ENCODE peak calls at places on chromosomes 16 and 17, in five cellular contexts. One of them, this sample, is unnamed.

GRCh38 chr17:27236710-27237315 is 57.1 kb upstream of the WSB1 start:
- DNase-seq in astrocyte: peak; percentile 28
- DNase-seq in mammary epithelial cell: peak; percentile 52
- DNase-seq in GM23248: peak; percentile 67
- DNase-seq in OCI-LY7: peak; percentile 72
- DNase-seq in this sample: peak; percentile 61

GRCh38 chr16:15044286-15044685 is 11.6 kb downstream of the NTAN1 start:
- DNase-seq in OCI-LY7: no peak
- DNase-seq in mammary epithelial cell: no peak
- DNase-seq in astrocyte: no peak
- DNase-seq in GM23248: no peak
- DNase-seq in this sample: no peak

GRCh38 chr17:19461139-19461538 is 50.1 kb downstream of the RNF112 start:
- DNase-seq in GM23248: no peak
- DNase-seq in astrocyte: no peak
- DNase-seq in OCI-LY7: peak; percentile 84
- DNase-seq in mammary epithelial cell: no peak
- DNase-seq in this sample: no peak

GRCh38 chr16:84720180-84720579 is 20.4 kb downstream of the USP10 start:
- DNase-seq in astrocyte: no peak
- DNase-seq in GM23248: peak; percentile 78
- DNase-seq in mammary epithelial cell: no peak
- DNase-seq in OCI-LY7: no peak
- DNase-seq in this sample: no peak

GRCh38 chr17:45775576-45776011 is 8.5 kb upstream of the CRHR1 start:
- DNase-seq in GM23248: no peak
- DNase-seq in astrocyte: no peak
- DNase-seq in mammary epithelial cell: peak; percentile 9
- DNase-seq in OCI-LY7: no peak
- DNase-seq in this sample: no peak

GRCh38 chr17:41518789-41519449 is at the start of gene KRT15:
- DNase-seq in astrocyte: no peak
- DNase-seq in mammary epithelial cell: peak; percentile 94
- DNase-seq in GM23248: peak; percentile 34
- DNase-seq in OCI-LY7: no peak
- DNase-seq in this sample: no peak

GRCh38 chr17:74723891-74724290 is 11.2 kb upstream of the CD300LF start:
- DNase-seq in GM23248: no peak
- DNase-seq in OCI-LY7: no peak
- DNase-seq in astrocyte: no peak
- DNase-seq in mammary epithelial cell: no peak
- DNase-seq in this sample: no peak

GRCh38 chr17:16419929-16420271 is 4.5 kb downstream of the TRPV2 start:
- DNase-seq in OCI-LY7: no peak
- DNase-seq in astrocyte: peak; percentile 82
- DNase-seq in GM23248: peak; percentile 83
- DNase-seq in mammary epithelial cell: peak; percentile 81
- DNase-seq in this sample: peak; percentile 63

GRCh38 chr17:13385481-13385907 is 216.2 kb downstream of the HS3ST3A1 start:
- DNase-seq in OCI-LY7: peak; percentile 4
- DNase-seq in mammary epithelial cell: peak; percentile 69
- DNase-seq in GM23248: peak; percentile 73
- DNase-seq in astrocyte: peak; percentile 45
- DNase-seq in this sample: no peak

GRCh38 chr16:62870554-62870953 is 834.3 kb upstream of the CDH8 start:
- DNase-seq in astrocyte: no peak
- DNase-seq in mammary epithelial cell: no peak
- DNase-seq in GM23248: peak; percentile 2
- DNase-seq in OCI-LY7: no peak
- DNase-seq in this sample: no peak

GRCh38 chr17:14205992-14206461 is 30.6 kb downstream of the CDRT15 start:
- DNase-seq in GM23248: no peak
- DNase-seq in mammary epithelial cell: peak; percentile 91
- DNase-seq in astrocyte: no peak
- DNase-seq in OCI-LY7: no peak
- DNase-seq in this sample: peak; percentile 94

GRCh38 chr17:43734376-43734775 is 24.2 kb downstream of the SOST start:
- DNase-seq in mammary epithelial cell: peak; percentile 69
- DNase-seq in astrocyte: peak; percentile 95
- DNase-seq in GM23248: peak; percentile 92
- DNase-seq in OCI-LY7: no peak
- DNase-seq in this sample: no peak

GRCh38 chr16:88035292-88035691 is 84.1 kb downstream of the BANP start:
- DNase-seq in astrocyte: no peak
- DNase-seq in OCI-LY7: no peak
- DNase-seq in mammary epithelial cell: no peak
- DNase-seq in GM23248: no peak
- DNase-seq in this sample: no peak

GRCh38 chr16:65446441-65446840 is 324.6 kb upstream of the CDH11 start:
- DNase-seq in mammary epithelial cell: no peak
- DNase-seq in GM23248: no peak
- DNase-seq in astrocyte: no peak
- DNase-seq in OCI-LY7: no peak
- DNase-seq in this sample: no peak

GRCh38 chr17:15999974-16000827 is 577 bp downstream of the TTC19 start:
- DNase-seq in astrocyte: peak; percentile 30
- DNase-seq in GM23248: peak; percentile 73
- DNase-seq in OCI-LY7: peak; percentile 55
- DNase-seq in mammary epithelial cell: peak; percentile 29
- DNase-seq in this sample: no peak

DNA sequence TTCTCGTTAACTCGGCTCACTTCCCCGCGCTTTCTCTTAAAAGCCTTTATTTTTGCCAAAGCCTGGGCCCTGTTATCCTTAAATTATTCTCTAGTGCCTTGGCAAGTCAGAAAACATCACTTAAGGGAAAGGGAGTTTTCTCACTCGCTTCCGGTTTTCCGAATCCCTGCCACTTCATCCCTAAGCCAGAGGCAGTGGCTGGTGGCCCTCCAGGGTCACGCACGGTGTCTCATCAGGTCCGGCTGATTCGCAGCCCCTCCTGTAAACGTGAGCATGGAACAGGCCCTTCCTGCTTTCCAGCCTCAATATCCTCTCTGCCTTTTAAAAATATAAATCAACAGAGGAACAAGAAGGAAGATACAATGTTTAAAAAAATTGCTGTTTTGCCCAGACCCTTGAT is 142.5 kb upstream of the CHMP6 start:
- DNase-seq in astrocyte: no peak
- DNase-seq in GM23248: no peak
- DNase-seq in OCI-LY7: no peak
- DNase-seq in mammary epithelial cell: no peak
- DNase-seq in this sample: no peak
- H4K20me1 ChIP-seq in astrocyte: no peaks in the 10 kb centered on the region
- H4K20me1 ChIP-seq in GM23248: no peaks in the 10 kb centered on the region
- H4K20me1 ChIP-seq in OCI-LY7: no peaks in the 10 kb centered on the region
- H4K20me1 ChIP-seq in mammary epithelial cell: no peaks in the 10 kb centered on the region
- H4K20me1 ChIP-seq in this sample: no peaks in the 10 kb centered on the region

GRCh38 chr16:85724936-85725335 is 26.0 kb downstream of the C16orf74 start:
- DNase-seq in mammary epithelial cell: no peak
- DNase-seq in OCI-LY7: no peak
- DNase-seq in GM23248: no peak
- DNase-seq in astrocyte: no peak
- DNase-seq in this sample: no peak
- H4K20me1 ChIP-seq in mammary epithelial cell: peaks cover 3% of the 10 kb centered on the region
- H4K20me1 ChIP-seq in OCI-LY7: no peaks in the 10 kb centered on the region
- H4K20me1 ChIP-seq in GM23248: no peaks in the 10 kb centered on the region
- H4K20me1 ChIP-seq in astrocyte: no peaks in the 10 kb centered on the region
- H4K20me1 ChIP-seq in this sample: peaks cover 11% of the 10 kb centered on the region

GRCh38 chr17:77466140-77466539 is 325.4 kb downstream of the SEC14L1 start:
- DNase-seq in astrocyte: no peak
- DNase-seq in GM23248: no peak
- DNase-seq in OCI-LY7: no peak
- DNase-seq in mammary epithelial cell: no peak
- DNase-seq in this sample: no peak
- H4K20me1 ChIP-seq in astrocyte: peaks cover 74% of the 10 kb centered on the region
- H4K20me1 ChIP-seq in GM23248: peaks cover 31% of the 10 kb centered on the region
- H4K20me1 ChIP-seq in OCI-LY7: no peaks in the 10 kb centered on the region
- H4K20me1 ChIP-seq in mammary epithelial cell: peaks cover 13% of the 10 kb centered on the region
- H4K20me1 ChIP-seq in this sample: peaks cover 61% of the 10 kb centered on the region

GRCh38 chr17:57279432-57279831 is 23.1 kb downstream of the MSI2 start:
- DNase-seq in astrocyte: no peak
- DNase-seq in mammary epithelial cell: no peak
- DNase-seq in OCI-LY7: no peak
- DNase-seq in GM23248: no peak
- DNase-seq in this sample: no peak
- H4K20me1 ChIP-seq in astrocyte: peaks cover 63% of the 10 kb centered on the region
- H4K20me1 ChIP-seq in mammary epithelial cell: no peaks in the 10 kb centered on the region
- H4K20me1 ChIP-seq in OCI-LY7: no peaks in the 10 kb centered on the region
- H4K20me1 ChIP-seq in GM23248: no peaks in the 10 kb centered on the region
- H4K20me1 ChIP-seq in this sample: no peaks in the 10 kb centered on the region

GRCh38 chr17:6502142-6502541 is 54.2 kb downstream of the PITPNM3 start:
- DNase-seq in mammary epithelial cell: no peak
- DNase-seq in astrocyte: no peak
- DNase-seq in GM23248: no peak
- DNase-seq in OCI-LY7: no peak
- DNase-seq in this sample: no peak

GRCh38 chr17:6501359-6501758 is 55.0 kb downstream of the PITPNM3 start:
- DNase-seq in astrocyte: no peak
- DNase-seq in GM23248: no peak
- DNase-seq in mammary epithelial cell: no peak
- DNase-seq in OCI-LY7: no peak
- DNase-seq in this sample: no peak

GRCh38 chr17:6502871-6503509 is 53.4 kb downstream of the PITPNM3 start:
- DNase-seq in mammary epithelial cell: no peak
- DNase-seq in astrocyte: no peak
- DNase-seq in OCI-LY7: no peak
- DNase-seq in GM23248: no peak
- DNase-seq in this sample: no peak

GRCh38 chr17:6505425-6506142 is 50.8 kb downstream of the PITPNM3 start:
- DNase-seq in OCI-LY7: no peak
- DNase-seq in mammary epithelial cell: no peak
- DNase-seq in astrocyte: peak; percentile 51
- DNase-seq in GM23248: peak; percentile 48
- DNase-seq in this sample: peak; percentile 42

GRCh38 chr17:6503641-6504195 is 52.6 kb downstream of the PITPNM3 start:
- DNase-seq in mammary epithelial cell: no peak
- DNase-seq in astrocyte: no peak
- DNase-seq in OCI-LY7: no peak
- DNase-seq in GM23248: no peak
- DNase-seq in this sample: no peak
- H4K20me1 ChIP-seq in mammary epithelial cell: no peaks in the 10 kb centered on the region
- H4K20me1 ChIP-seq in astrocyte: no peaks in the 10 kb centered on the region
- H4K20me1 ChIP-seq in OCI-LY7: no peaks in the 10 kb centered on the region
- H4K20me1 ChIP-seq in GM23248: no peaks in the 10 kb centered on the region
- H4K20me1 ChIP-seq in this sample: no peaks in the 10 kb centered on the region

DNA sequence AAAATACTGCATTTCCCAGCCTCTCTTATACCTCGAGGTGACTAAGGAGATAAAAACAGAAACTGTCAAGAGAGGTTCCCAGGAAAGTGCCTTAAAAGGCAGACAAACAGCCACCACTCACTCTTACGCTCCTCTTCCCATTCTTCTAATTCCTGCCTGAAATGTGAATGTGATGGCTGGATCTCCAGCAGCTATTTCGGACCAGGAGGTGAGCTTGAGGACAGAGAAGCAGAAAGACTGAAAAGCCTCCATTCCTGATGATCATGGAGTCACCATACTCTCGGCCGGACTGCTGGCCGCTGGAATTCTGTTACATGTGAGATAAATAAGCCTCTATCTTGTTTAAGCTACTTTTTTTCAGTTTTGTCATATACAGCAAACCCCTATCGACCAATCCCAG is 41.4 kb upstream of the ABR start:
- DNase-seq in GM23248: no peak
- DNase-seq in astrocyte: no peak
- DNase-seq in mammary epithelial cell: no peak
- DNase-seq in OCI-LY7: no peak
- DNase-seq in this sample: no peak
- H4K20me1 ChIP-seq in GM23248: no peaks in the 10 kb centered on the region
- H4K20me1 ChIP-seq in astrocyte: no peaks in the 10 kb centered on the region
- H4K20me1 ChIP-seq in mammary epithelial cell: no peaks in the 10 kb centered on the region
- H4K20me1 ChIP-seq in OCI-LY7: peaks cover 9% of the 10 kb centered on the region
- H4K20me1 ChIP-seq in this sample: no peaks in the 10 kb centered on the region

GRCh38 chr16:12182202-12182601 is 205.7 kb downstream of the SNX29 start:
- DNase-seq in mammary epithelial cell: no peak
- DNase-seq in astrocyte: no peak
- DNase-seq in OCI-LY7: no peak
- DNase-seq in GM23248: no peak
- DNase-seq in this sample: no peak

GRCh38 chr16:12176051-12176450 is 199.5 kb downstream of the SNX29 start:
- DNase-seq in GM23248: no peak
- DNase-seq in mammary epithelial cell: no peak
- DNase-seq in astrocyte: peak; percentile 53
- DNase-seq in OCI-LY7: no peak
- DNase-seq in this sample: no peak

GRCh38 chr16:12173121-12173520 is 196.6 kb downstream of the SNX29 start:
- DNase-seq in OCI-LY7: no peak
- DNase-seq in mammary epithelial cell: no peak
- DNase-seq in astrocyte: no peak
- DNase-seq in GM23248: no peak
- DNase-seq in this sample: no peak

GRCh38 chr16:12178251-12178990 is 201.9 kb downstream of the SNX29 start:
- DNase-seq in astrocyte: peak; percentile 86
- DNase-seq in OCI-LY7: no peak
- DNase-seq in mammary epithelial cell: no peak
- DNase-seq in GM23248: peak; percentile 90
- DNase-seq in this sample: no peak

DNA sequence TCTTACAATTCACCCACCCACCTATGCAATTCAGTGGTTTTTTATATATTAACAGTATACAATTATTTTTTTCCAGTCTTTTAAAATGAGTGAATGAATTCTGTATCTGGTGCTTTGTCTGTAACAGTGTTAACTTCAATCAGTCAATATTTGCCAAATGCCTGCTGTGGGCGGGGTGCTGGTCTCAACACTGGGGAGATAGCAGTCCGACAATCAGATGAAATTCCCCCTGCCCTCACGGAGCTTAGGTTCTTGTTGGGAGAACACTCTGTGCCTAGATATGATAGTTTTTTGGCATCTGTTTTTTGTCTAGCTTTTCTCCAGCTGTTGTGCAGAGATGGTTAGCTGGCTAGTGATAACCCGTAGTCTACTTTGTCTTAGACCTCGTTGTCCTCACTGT is 201.1 kb downstream of the SNX29 start:
- DNase-seq in GM23248: no peak
- DNase-seq in mammary epithelial cell: no peak
- DNase-seq in astrocyte: no peak
- DNase-seq in OCI-LY7: no peak
- DNase-seq in this sample: no peak
- H4K20me1 ChIP-seq in GM23248: no peaks in the 10 kb centered on the region
- H4K20me1 ChIP-seq in mammary epithelial cell: no peaks in the 10 kb centered on the region
- H4K20me1 ChIP-seq in astrocyte: peaks cover 17% of the 10 kb centered on the region
- H4K20me1 ChIP-seq in OCI-LY7: no peaks in the 10 kb centered on the region
- H4K20me1 ChIP-seq in this sample: no peaks in the 10 kb centered on the region

GRCh38 chr17:60606036-60606435 is 6.0 kb downstream of the PPM1D start:
- DNase-seq in astrocyte: no peak
- DNase-seq in mammary epithelial cell: no peak
- DNase-seq in GM23248: no peak
- DNase-seq in OCI-LY7: no peak
- DNase-seq in this sample: no peak
- H4K20me1 ChIP-seq in astrocyte: peaks cover 73% of the 10 kb centered on the region
- H4K20me1 ChIP-seq in mammary epithelial cell: no peaks in the 10 kb centered on the region
- H4K20me1 ChIP-seq in GM23248: peaks cover 17% of the 10 kb centered on the region
- H4K20me1 ChIP-seq in OCI-LY7: peaks cover 31% of the 10 kb centered on the region
- H4K20me1 ChIP-seq in this sample: peaks cover 12% of the 10 kb centered on the region